ENCODE peak calls at places on chromosomes 5 and 9, in four cellular contexts. G, Y, N and E are unnamed samples.
A peak's percentile ranks its signal among the peaks of the same experiment; 100 is the strongest.

GRCh38 chr5:29795253-29795652 is 1398.2 kb upstream of the CDH6 start:
- DNase-seq in G (no peak), Y (no peak), N (no peak), E (no peak)

GRCh38 chr9:110575169-110575568 is 4.4 kb downstream of the SVEP1 start:
- DNase-seq in Y (no peak), G (no peak), N (no peak), E (no peak)

GRCh38 chr5:3789519-3790193 is 194.0 kb downstream of the IRX1 start:
- DNase-seq in N (no peak), G (no peak), Y (no peak), E (no peak)

GRCh38 chr9:125544988-125545651 is 161.9 kb downstream of the MAPKAP1 start:
- DNase-seq in N (no peak), G (no peak), Y (no peak), E (no peak)

GRCh38 chr9:124769451-124770358 is 1.4 kb downstream of the NR6A1 start:
- DNase-seq in Y (no peak), N (no peak), G (no peak), E (no peak)

GRCh38 chr5:37881359-37881758 is 41.5 kb upstream of the GDNF start:
- DNase-seq in G (no peak), N (peak; percentile 45), Y (no peak), E (no peak)

GRCh38 chr9:32572900-32573523 is at the start of gene NDUFB6:
- DNase-seq in N (peak; percentile 97), Y (peak; percentile 74), G (peak; percentile 92), E (peak; percentile 90)

GRCh38 chr9:129446828-129447550 is 173.9 kb downstream of the C9orf50 start:
- DNase-seq in N (no peak), Y (no peak), G (peak; percentile 76), E (no peak)

GRCh38 chr9:136628287-136628686 is 34.4 kb upstream of the EGFL7 start:
- DNase-seq in G (no peak), Y (no peak), N (no peak), E (no peak)

GRCh38 chr9:841371-842209 is at the start of gene DMRT1:
- DNase-seq in Y (no peak), G (no peak), N (peak; percentile 57), E (peak; percentile 59)

GRCh38 chr9:104286792-104287191 is 192.7 kb downstream of the SMC2 start:
- DNase-seq in N (no peak), Y (no peak), G (no peak), E (no peak)

GRCh38 chr5:67287795-67288194 is 91.2 kb upstream of the CD180 start:
- DNase-seq in Y (no peak), G (no peak), N (no peak), E (no peak)

GRCh38 chr5:172321593-172321992 is 38.0 kb upstream of the UBTD2 start:
- DNase-seq in G (no peak), Y (no peak), N (peak; percentile 42), E (no peak)

GRCh38 chr5:93196986-93197385 is 384.0 kb downstream of the NR2F1-AS1 start:
- DNase-seq in N (no peak), Y (no peak), G (no peak), E (no peak)

GRCh38 chr5:74122979-74123575 is 497.1 kb downstream of the ARHGEF28 start:
- DNase-seq in Y (no peak), G (no peak), N (no peak), E (no peak)

GRCh38 chr9:95055851-95056551 is 261.5 kb downstream of the FANCC start:
- DNase-seq in N (no peak), G (no peak), Y (no peak), E (no peak)

GRCh38 chr9:137216188-137216965 is 5.7 kb downstream of the RNF208 start:
- DNase-seq in N (no peak), G (no peak), Y (no peak), E (no peak)

GRCh38 chr9:14687042-14687719 is 6.1 kb downstream of the ZDHHC21 start:
- DNase-seq in Y (no peak), G (no peak), N (no peak), E (no peak)

GRCh38 chr5:111563041-111563822 is 50.9 kb upstream of the STARD4 start:
- DNase-seq in G (no peak), Y (no peak), N (no peak), E (no peak)

GRCh38 chr5:6446042-6446441 is 2.6 kb upstream of the UBE2QL1 start:
- DNase-seq in G (no peak), N (no peak), Y (no peak), E (no peak)

GRCh38 chr5:127386557-127386956 is 96.0 kb downstream of the MEGF10 start:
- DNase-seq in Y (no peak), N (no peak), G (no peak), E (no peak)

GRCh38 chr9:93686880-93687236 is 110.5 kb downstream of the PHF2 start:
- DNase-seq in G (peak; percentile 9), Y (peak; percentile 12), N (no peak), E (no peak)

GRCh38 chr9:2872307-2872940 is 28.5 kb upstream of the PUM3 start:
- DNase-seq in N (no peak), Y (no peak), G (no peak), E (no peak)

DNA sequence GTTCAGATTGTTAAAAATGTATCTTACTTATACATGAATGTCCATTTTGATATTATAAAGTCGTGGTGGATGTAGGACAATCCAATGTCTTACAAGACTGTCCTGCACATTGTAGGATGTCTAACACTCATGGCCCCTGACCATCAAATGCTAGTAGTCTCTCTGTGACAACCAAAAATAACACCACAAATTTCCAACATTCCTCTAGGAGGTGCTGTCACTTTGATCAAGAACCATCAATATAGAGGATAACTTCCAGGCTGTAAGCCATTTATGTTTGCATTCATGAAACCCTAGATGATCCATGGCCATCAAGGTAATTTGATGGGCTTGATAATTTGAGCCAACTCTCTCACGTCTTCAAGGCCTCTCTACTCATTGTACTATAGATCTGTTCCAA is 20.5 kb upstream of the ZFR start:
- DNase-seq in Y (no peak), G (no peak), N (peak; percentile 10), E (no peak)
- TF ChIP-seq CTCF in Y (no peak), G (no peak), N (no peak), E (no peak)

DNA sequence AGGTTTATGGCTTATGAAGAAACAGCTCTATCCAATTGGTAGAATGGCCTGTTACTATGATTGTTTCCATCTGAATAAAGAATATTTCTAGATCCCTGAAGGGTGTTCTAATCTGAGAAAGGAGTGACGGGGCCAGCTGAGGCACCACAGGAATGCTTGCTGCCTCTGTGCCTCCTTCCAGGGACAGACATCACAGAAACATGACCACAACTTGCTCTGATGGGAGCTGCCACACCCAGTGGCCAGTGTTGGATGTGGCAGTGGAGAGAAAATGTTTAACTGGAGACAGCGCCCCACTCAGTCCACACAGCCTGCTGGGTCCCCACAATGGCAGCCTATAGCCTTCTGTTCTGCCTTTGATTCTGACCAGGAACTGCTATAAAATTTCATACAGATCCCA is 38.6 kb upstream of the TESK1 start:
- DNase-seq in G (no peak), Y (no peak), N (no peak), E (no peak)
- TF ChIP-seq CTCF in G (no peak), Y (no peak), N (no peak), E (no peak)

DNA sequence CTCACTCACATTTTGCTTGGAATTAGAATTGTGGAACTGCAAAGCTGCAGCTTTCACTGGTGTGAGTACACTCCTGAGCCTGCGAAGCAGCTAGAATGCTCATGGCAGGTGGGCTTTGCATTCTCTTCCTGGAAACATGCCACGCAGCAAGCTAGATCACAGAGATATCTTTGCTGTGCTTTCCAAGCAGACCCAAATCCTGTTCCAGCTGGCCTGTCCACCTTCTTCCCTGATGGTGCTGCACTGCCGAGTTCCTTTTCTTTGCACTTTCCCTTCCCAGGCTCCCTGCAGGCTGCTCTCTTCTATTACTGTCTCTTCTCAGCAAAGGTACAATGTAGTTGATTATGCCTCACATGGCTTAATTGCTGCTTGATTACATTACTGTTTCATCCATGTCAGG is 92.7 kb upstream of the CKMT2 start:
- DNase-seq in G (no peak), N (no peak), Y (no peak), E (no peak)
- TF ChIP-seq CTCF in G (no peak), N (no peak), Y (no peak), E (no peak)

DNA sequence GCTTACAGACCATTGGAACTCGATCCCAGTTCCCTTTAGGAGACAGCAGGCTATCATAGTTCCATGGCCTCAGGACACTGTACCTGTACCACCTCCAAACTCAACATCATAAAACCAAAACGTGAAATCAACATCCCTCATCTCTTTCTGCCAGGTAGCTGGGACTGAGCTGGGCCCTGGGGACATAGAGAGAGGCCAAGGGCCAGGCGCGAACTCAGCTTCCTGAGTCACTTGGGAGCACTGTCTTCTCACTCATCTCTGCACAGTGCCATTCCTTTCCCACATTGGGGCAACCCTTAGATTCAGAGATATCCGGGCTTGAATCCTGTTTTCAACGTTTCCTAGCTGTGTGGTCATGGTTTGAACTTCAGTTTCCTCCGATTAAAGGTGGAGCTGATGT is 12.2 kb downstream of the DAB2IP start:
- DNase-seq in N (no peak), Y (no peak), G (no peak), E (no peak)
- TF ChIP-seq CTCF in N (no peak), Y (no peak), G (no peak), E (no peak)

GRCh38 chr9:76891874-76892273 is 14.0 kb downstream of the PRUNE2 start:
- DNase-seq in G (no peak), N (peak; percentile 40), Y (no peak), E (no peak)

GRCh38 chr9:76893395-76893932 is 12.4 kb downstream of the PRUNE2 start:
- DNase-seq in N (no peak), Y (no peak), G (peak; percentile 89), E (no peak)

GRCh38 chr9:76896035-76896434 is 9.9 kb downstream of the PRUNE2 start:
- DNase-seq in G (no peak), Y (no peak), N (no peak), E (no peak)

GRCh38 chr9:76895186-76895585 is 10.7 kb downstream of the PRUNE2 start:
- DNase-seq in G (no peak), Y (no peak), N (no peak), E (no peak)

GRCh38 chr9:76894198-76894597 is 11.7 kb downstream of the PRUNE2 start:
- DNase-seq in Y (no peak), N (no peak), G (peak; percentile 60), E (no peak)
- TF ChIP-seq CTCF in Y (no peak), N (no peak), G (peak; percentile 44), E (no peak)

GRCh38 chr5:146188358-146188757 is 5.9 kb upstream of the LARS1 start:
- DNase-seq in N (no peak), Y (no peak), G (no peak), E (no peak)

DNA sequence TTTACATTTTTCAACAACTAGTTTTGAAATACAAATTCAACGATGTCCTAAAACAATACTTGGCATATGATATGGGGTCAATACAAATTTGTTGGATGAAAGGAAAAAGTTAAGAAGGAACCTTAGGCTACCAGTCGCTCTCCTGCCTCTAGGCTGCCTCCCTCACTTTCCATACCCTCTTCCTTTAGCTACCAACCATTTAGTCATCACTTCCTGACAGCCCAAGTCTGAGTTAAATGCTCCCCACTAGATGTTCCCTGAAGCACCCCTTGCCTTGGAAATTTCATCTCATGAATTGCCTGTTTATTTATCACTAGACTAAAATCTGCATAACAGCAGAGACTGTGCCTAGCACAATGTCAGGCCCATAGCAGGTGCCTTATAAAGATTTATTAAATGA is 2.7 kb upstream of the LARS1 start:
- DNase-seq in G (no peak), N (no peak), Y (no peak), E (no peak)
- TF ChIP-seq CTCF in G (no peak), N (no peak), Y (no peak), E (no peak)

GRCh38 chr9:131275332-131276106 is 791 bp downstream of the FAM78A start:
- DNase-seq in G (no peak), N (peak; percentile 76), Y (no peak), E (peak; percentile 66)
- TF ChIP-seq CTCF in G (no peak), N (peak; percentile 59), Y (no peak), E (peak; percentile 53)